ENCODE peak calls at places on chromosomes 1 and 21, in seven cellular contexts. E, Y, N, F, Z, S and U are unnamed samples.

GRCh38 chr1:163307479-163308171 is 14.1 kb upstream of the NUF2 start:
- DNase-seq in Y (peak), N (peak), Z (no peak), S (peak), F (peak), E (no peak), U (no peak)

GRCh38 chr1:202165942-202166843 is 5.8 kb upstream of the PTPN7 start:
- DNase-seq in Y (no peak), S (no peak), Z (no peak), E (no peak), F (no peak), N (no peak), U (no peak)

GRCh38 chr1:81484284-81484683 is 316.4 kb upstream of the ADGRL2 start:
- DNase-seq in N (no peak), E (no peak), S (no peak), F (no peak), Y (no peak), Z (no peak), U (no peak)

GRCh38 chr1:111369177-111369576 is 58.4 kb downstream of the OVGP1 start:
- DNase-seq in Y (no peak), F (peak), N (no peak), E (no peak), S (no peak), Z (no peak), U (no peak)

GRCh38 chr1:55055951-55056631 is 16.7 kb downstream of the PCSK9 start:
- DNase-seq in Z (no peak), F (no peak), S (no peak), N (no peak), E (no peak), Y (no peak), U (no peak)

GRCh38 chr1:50978852-50979781 is 9.1 kb downstream of the CDKN2C start:
- DNase-seq in N (no peak), S (no peak), E (no peak), F (no peak), Z (no peak), Y (no peak), U (no peak)

GRCh38 chr1:225822655-225823403 is 12.9 kb downstream of the EPHX1 start:
- DNase-seq in Y (no peak), F (no peak), E (no peak), Z (no peak), S (no peak), N (no peak), U (no peak)

GRCh38 chr1:29197590-29197924 is 15.9 kb upstream of the SRSF4 start:
- DNase-seq in Z (peak), S (no peak), F (peak), E (no peak), Y (no peak), N (no peak), U (no peak)

GRCh38 chr1:37393173-37393572 is 81.2 kb upstream of the ZC3H12A start:
- DNase-seq in E (no peak), S (no peak), Z (no peak), N (no peak), F (no peak), Y (no peak), U (no peak)

GRCh38 chr21:41583274-41583790 is 75.4 kb upstream of the TMPRSS2 start:
- DNase-seq in E (no peak), F (no peak), S (peak), N (peak), Z (no peak), Y (no peak), U (peak)

GRCh38 chr1:45820797-45821196 is 17.4 kb downstream of the MAST2 start:
- DNase-seq in Y (no peak), E (no peak), S (no peak), N (no peak), F (peak), Z (no peak), U (no peak)

GRCh38 chr1:20411196-20411980 is 74.6 kb downstream of the CAMK2N1 start:
- DNase-seq in F (peak), Y (peak), Z (no peak), N (peak), E (no peak), S (peak), U (peak)

GRCh38 chr1:112320035-112320429 is 76.0 kb upstream of the CTTNBP2NL start:
- DNase-seq in N (no peak), S (no peak), F (no peak), Y (no peak), Z (no peak), E (no peak), U (no peak)

GRCh38 chr1:202291961-202292712 is 49.6 kb downstream of the UBE2T start:
- DNase-seq in Y (peak), N (peak), E (peak), S (peak), Z (no peak), F (peak), U (peak)

GRCh38 chr1:160846281-160846680 is 16.4 kb downstream of the CD244 start:
- DNase-seq in Z (no peak), S (no peak), F (no peak), N (no peak), E (no peak), Y (no peak), U (no peak)

GRCh38 chr1:61202854-61203603 is 120.7 kb downstream of the NFIA start:
- DNase-seq in Z (no peak), E (no peak), S (no peak), Y (peak), F (no peak), N (peak), U (no peak)
- H3K27ac ChIP-seq in Z (no peak), E (no peak), S (no peak), Y (no peak), F (no peak), N (peak), U (peak)

GRCh38 chr1:156503672-156504055 is 3.1 kb upstream of the MEF2D start:
- DNase-seq in Z (no peak), S (no peak), F (no peak), E (no peak), N (no peak), Y (no peak), U (no peak)

GRCh38 chr1:156504821-156505678 is 4.5 kb upstream of the MEF2D start:
- DNase-seq in F (peak), E (peak), Z (peak), N (peak), S (peak), Y (peak), U (peak)

GRCh38 chr1:156506450-156506849 is 5.9 kb upstream of the MEF2D start:
- DNase-seq in Y (no peak), S (no peak), Z (no peak), N (no peak), E (no peak), F (no peak), U (no peak)

GRCh38 chr1:156504062-156504813 is 3.7 kb upstream of the MEF2D start:
- DNase-seq in S (no peak), E (no peak), Z (no peak), Y (no peak), N (no peak), F (peak), U (no peak)

GRCh38 chr1:156505679-156506298 is 5.2 kb upstream of the MEF2D start:
- DNase-seq in E (no peak), F (no peak), Y (no peak), S (no peak), N (no peak), Z (no peak), U (no peak)
- H3K27ac ChIP-seq in E (peak), F (peak), Y (peak), S (peak), N (peak), Z (peak), U (peak)

DNA sequence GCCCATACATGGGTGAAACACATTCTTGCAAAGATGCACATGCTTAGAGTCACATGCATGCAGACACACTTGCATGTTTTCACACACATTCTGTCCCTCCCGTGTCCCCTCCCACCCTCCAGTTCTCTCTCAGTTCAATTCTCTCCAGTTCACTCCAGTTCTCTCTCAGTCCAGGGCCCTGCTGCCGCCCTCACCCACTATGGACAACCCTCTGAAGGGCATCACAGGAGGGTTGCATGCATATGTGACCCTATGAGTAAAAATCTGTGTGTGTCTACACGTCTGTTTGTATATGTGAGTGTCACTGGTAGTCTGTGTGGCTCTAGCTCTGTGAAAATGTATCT is 21.8 kb upstream of the ADGRB2 start:
- DNase-seq in N (no peak), F (no peak), S (no peak), E (no peak), Y (no peak), Z (peak), U (no peak)
- H3K27ac ChIP-seq in N (no peak), F (no peak), S (no peak), E (no peak), Y (no peak), Z (no peak), U (no peak)

GRCh38 chr21:37623689-37624088 is 257.1 kb downstream of the DYRK1A start:
- DNase-seq in E (no peak), F (no peak), S (no peak), Z (no peak), Y (no peak), N (no peak), U (no peak)
- H3K27ac ChIP-seq in E (no peak), F (peak), S (no peak), Z (no peak), Y (no peak), N (no peak), U (no peak)

DNA sequence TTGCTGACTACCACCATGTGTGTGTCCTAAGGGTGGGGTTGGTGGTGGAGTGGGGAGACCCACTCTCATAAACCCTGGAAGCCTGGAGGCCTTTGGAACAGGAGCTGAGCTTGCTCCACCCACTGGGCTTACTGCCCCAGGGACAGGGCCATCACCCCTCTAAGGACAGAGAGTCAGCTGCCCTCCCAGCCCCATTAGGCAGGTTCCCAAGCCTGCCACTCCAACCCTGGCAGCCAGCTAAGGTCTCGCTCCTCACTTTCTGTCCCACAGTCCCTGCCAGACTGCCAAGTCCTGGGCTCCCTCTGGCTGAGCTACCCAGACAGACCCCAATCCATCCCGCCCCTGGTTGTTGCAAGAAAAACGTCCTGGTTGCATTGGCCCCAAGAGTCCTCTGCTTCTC is 3.8 kb downstream of the NT5C1A start:
- DNase-seq in N (no peak), S (no peak), F (no peak), Z (no peak), Y (no peak), E (peak), U (no peak)
- H3K27ac ChIP-seq in N (no peak), S (no peak), F (no peak), Z (no peak), Y (no peak), E (no peak), U (no peak)

DNA sequence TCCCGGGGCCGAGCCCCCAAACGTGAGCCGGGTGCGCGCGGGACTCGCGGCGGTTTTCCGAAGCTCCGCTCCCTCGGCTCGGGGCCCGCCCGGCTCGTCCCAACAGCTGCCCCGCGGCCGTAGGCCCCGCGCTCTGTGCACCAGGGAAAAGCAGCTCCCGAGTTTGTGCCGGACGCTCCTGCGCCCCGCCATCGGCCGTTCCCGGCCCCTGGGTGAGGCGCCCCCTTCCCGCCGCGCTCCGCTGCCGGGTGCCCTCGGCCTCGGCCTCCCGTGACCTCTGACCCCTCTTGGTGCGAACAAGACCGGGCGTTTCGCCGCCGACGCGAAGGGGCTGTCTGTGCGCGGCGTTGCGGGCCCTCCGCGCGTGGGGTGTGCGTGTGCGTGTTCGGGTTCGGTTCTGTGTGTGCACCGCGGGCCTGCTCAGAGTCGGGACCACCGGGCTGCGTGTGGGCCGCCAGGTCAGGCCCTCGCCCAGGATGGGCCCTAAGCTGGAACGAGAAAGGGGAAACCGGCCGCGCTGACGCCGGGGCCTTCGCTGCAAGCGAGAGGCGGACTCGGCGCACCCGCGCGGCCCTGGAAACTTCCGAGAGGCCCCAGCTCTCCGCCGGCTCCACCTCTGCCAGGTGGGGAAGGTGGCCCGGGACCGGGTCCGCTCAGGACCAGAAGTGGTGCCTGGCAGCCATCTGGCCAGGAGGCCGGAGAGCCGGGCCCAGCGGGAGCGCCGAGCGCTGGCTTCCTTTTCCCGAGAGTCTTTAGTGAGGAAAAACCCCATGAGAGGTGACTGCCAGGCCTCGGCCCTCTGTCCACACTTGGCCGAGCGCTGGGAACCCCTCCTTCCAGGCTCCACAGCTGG is 1.9 kb downstream of the PRDM16 start:
- DNase-seq in S (no peak), N (no peak), F (peak), E (no peak), Z (peak), Y (no peak), U (no peak)
- H3K27ac ChIP-seq in S (no peak), N (no peak), F (peak), E (peak), Z (no peak), Y (no peak), U (no peak)

DNA sequence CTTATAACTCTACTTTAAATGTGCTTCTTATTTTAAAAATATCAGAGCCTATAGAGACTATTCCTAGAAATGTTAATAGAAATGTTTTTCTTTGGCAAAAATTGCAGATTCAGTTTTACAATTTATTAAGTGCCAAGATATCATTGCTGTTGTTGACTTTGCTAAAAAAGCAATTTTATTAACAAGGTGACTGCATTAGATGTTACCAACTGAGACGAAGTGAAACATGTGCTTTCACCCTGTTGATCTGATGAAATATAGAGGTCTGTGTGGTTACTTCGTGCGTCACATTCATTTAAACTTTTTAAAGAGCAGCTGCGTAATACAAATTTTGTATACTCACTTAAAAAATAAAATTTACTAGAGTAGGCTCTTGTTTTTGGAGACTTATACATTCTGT is 465.7 kb downstream of the USP25 start:
- DNase-seq in N (peak), F (peak), Z (no peak), S (no peak), Y (peak), E (no peak), U (no peak)
- H3K27ac ChIP-seq in N (peak), F (peak), Z (no peak), S (no peak), Y (no peak), E (peak), U (peak)

DNA sequence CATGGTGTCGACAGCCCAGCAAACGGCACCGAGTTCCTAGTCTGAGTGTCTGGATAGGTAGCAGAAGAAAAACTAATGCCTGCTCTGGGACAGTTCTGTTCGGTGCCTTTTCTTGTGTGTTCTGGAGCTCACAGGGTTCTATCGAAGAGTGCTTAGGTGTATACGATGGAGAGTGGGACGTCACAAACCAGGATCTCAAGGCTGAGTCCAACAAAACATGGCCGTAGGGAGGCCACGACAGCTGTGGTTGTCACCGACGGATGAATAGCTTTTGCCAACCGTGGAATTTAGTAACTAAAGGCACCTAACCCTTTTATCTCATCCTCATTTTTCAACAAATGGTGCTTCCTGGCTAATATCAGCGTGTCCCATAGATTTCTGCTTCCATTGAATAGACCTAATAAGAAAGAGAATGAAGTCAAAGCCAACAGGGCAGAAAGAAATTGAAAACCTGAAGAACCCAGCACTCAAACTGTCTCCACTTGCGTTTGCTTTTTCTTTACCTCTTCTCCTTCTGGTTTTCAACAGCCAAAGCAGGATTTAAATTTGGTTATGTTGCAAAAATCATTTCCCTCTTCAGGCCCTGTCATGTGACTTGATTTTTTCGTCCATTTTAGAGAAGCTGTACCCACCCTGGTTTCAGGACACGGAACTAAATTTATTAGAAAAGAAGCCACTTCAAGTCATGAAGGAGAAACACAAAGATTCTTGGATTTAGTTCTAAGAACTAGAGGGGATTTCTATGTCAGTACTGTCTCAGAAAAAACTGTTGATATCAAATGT is 833 bp upstream of the SYNJ1 start:
- DNase-seq in Z (no peak), S (no peak), Y (no peak), F (no peak), N (no peak), E (no peak), U (no peak)
- H3K27ac ChIP-seq in Z (peak), S (peak), Y (peak), F (peak), N (no peak), E (peak), U (peak)

GRCh38 chr1:91779603-91780021 is 106.3 kb downstream of the TGFBR3 start:
- DNase-seq in Y (no peak), S (no peak), F (no peak), E (no peak), Z (no peak), N (no peak), U (no peak)
- H3K27ac ChIP-seq in Y (no peak), S (no peak), F (no peak), E (no peak), Z (no peak), N (no peak), U (no peak)

DNA sequence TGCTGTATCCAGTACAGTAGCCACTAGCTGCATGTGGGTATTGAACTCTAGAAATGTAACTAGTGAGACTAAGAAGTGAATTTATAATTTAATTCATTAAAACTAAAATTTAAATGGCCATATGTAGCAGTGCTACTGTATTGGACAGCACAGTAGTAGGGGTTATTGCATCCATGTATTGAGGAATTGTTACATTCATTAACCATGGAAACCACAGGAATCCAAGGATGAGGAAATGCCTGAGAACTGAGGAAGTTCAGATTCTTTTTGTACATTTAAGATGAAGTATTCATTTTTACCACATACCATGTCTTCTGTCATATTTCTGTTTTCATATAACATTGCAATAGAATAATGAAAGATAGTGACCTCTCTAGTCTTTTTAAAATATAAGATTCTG is 2.6 kb downstream of the MTF2 start:
- DNase-seq in F (peak), N (peak), Z (no peak), Y (peak), S (peak), E (no peak), U (no peak)
- H3K27ac ChIP-seq in F (no peak), N (no peak), Z (no peak), Y (no peak), S (no peak), E (no peak), U (peak)